ENCODE peak calls at places on chromosomes 11 and 22, in ten cellular contexts. X, H, J, W, V, F, D, Q, Z and S are unnamed samples.
A peak's percentile ranks its signal among the peaks of the same experiment; 100 is the strongest.

GRCh38 chr11:124285610-124286344 is 28.0 kb downstream of the OR8D1 start:
- DNase-seq in J (no peak), X (no peak), Z (no peak), F (no peak), V (no peak), D (no peak), Q (no peak), W (no peak), H (peak; percentile 0), S (no peak)

GRCh38 chr11:120526241-120526640 is 14.7 kb downstream of the GRIK4 start:
- DNase-seq in F (no peak), Z (no peak), W (no peak), J (no peak), D (no peak), V (no peak), H (no peak), X (no peak), Q (no peak), S (no peak)

GRCh38 chr11:13114566-13115465 is 105.7 kb downstream of the RASSF10 start:
- DNase-seq in W (no peak), F (peak; percentile 63), Q (no peak), Z (no peak), D (no peak), V (no peak), X (no peak), H (no peak), J (peak; percentile 35), S (no peak)

GRCh38 chr11:97722065-97722464 is 1298.7 kb upstream of the CNTN5 start:
- DNase-seq in F (no peak), V (no peak), Z (no peak), H (peak; percentile 89), J (peak; percentile 40), Q (no peak), X (no peak), D (no peak), W (no peak), S (no peak)

GRCh38 chr11:126415669-126416420 is 60.4 kb downstream of the ST3GAL4 start:
- DNase-seq in J (peak; percentile 70), Q (no peak), V (no peak), H (no peak), X (peak; percentile 67), D (no peak), F (peak; percentile 78), Z (no peak), W (no peak), S (peak; percentile 86)

GRCh38 chr22:35630387-35630793 is 13.3 kb upstream of the MB start:
- DNase-seq in F (no peak), W (no peak), H (peak; percentile 61), X (no peak), V (no peak), Z (no peak), Q (no peak), D (no peak), J (peak; percentile 23), S (no peak)

GRCh38 chr11:96324912-96325311 is 18.1 kb downstream of the MAML2 start:
- DNase-seq in W (no peak), H (peak; percentile 59), D (no peak), Z (no peak), Q (no peak), V (no peak), F (no peak), X (no peak), J (no peak), S (no peak)

GRCh38 chr11:45409587-45409986 is 123.4 kb upstream of the SYT13 start:
- DNase-seq in W (no peak), J (no peak), Z (no peak), F (no peak), V (no peak), Q (no peak), D (no peak), X (no peak), H (peak; percentile 62), S (no peak)

GRCh38 chr11:128581908-128582307 is 5.5 kb downstream of the ETS1 start:
- DNase-seq in Z (no peak), V (no peak), X (no peak), J (no peak), Q (no peak), W (no peak), F (no peak), D (no peak), H (no peak), S (no peak)

GRCh38 chr22:23385301-23386244 is 194.5 kb downstream of the IGLL1 start:
- DNase-seq in D (peak; percentile 92), W (peak; percentile 85), F (peak; percentile 91), X (peak; percentile 82), V (peak; percentile 66), Q (peak; percentile 84), H (peak; percentile 39), J (peak; percentile 75), Z (peak; percentile 72), S (peak; percentile 85)

GRCh38 chr11:109547356-109548027 is 125.5 kb downstream of the C11orf87 start:
- DNase-seq in W (no peak), Q (no peak), J (no peak), H (peak; percentile 74), Z (no peak), D (no peak), V (no peak), F (no peak), X (no peak), S (no peak)

GRCh38 chr22:49040754-49041467 is 786.8 kb downstream of the BRD1 start:
- DNase-seq in Q (no peak), V (no peak), H (no peak), J (no peak), Z (no peak), W (no peak), D (no peak), X (no peak), F (no peak), S (no peak)